ENCODE peak calls at places on chromosomes 1 and 21, in six cellular contexts. L is ovary, N is K562, S is A549, A is suprapubic skin, R is stomach. M is an unnamed sample.

GRCh38 chr1:147753084-147753483 is 7.3 kb downstream of the GJA5 start:
- DNase-seq in L (no peak), A (no peak), S (no peak), R (no peak), N (no peak), M (no peak)

GRCh38 chr1:214187152-214187900 is 93.6 kb upstream of the SMYD2 start:
- DNase-seq in R (no peak), N (no peak), S (no peak), L (no peak), A (no peak), M (peak; percentile 77)

GRCh38 chr1:185499986-185500626 is 183.1 kb upstream of the IVNS1ABP start:
- DNase-seq in A (no peak), R (no peak), S (no peak), N (no peak), L (no peak), M (no peak)

GRCh38 chr1:30538906-30539855 is 184.2 kb downstream of the MATN1 start:
- DNase-seq in S (no peak), L (no peak), N (no peak), R (no peak), A (no peak), M (peak; percentile 39)

GRCh38 chr21:24852610-24853195 is 754.6 kb downstream of the MRPL39 start:
- DNase-seq in S (no peak), A (no peak), R (no peak), L (no peak), N (no peak), M (no peak)

GRCh38 chr1:210250665-210250997 is 18.0 kb downstream of the SERTAD4 start:
- DNase-seq in L (no peak), R (peak; percentile 65), N (no peak), S (no peak), A (peak; percentile 72), M (peak; percentile 61)

GRCh38 chr1:232686346-232686745 is 56.4 kb upstream of the SIPA1L2 start:
- DNase-seq in L (no peak), S (no peak), A (no peak), R (no peak), N (no peak), M (no peak)

GRCh38 chr1:62687903-62688686 is at the start of gene DOCK7:
- DNase-seq in N (peak; percentile 76), S (peak; percentile 77), L (peak; percentile 76), R (peak; percentile 80), A (peak; percentile 87), M (peak; percentile 94)

GRCh38 chr1:52654063-52654462 is 21.1 kb downstream of the SHISAL2A start:
- DNase-seq in S (no peak), A (no peak), L (no peak), R (no peak), N (no peak), M (no peak)

GRCh38 chr1:145799806-145800205 is 24.1 kb downstream of the RNF115 start:
- DNase-seq in L (no peak), N (no peak), S (no peak), A (no peak), R (no peak), M (no peak)

GRCh38 chr1:245874942-245875580 is 632.0 kb downstream of the SMYD3 start:
- DNase-seq in N (peak; percentile 44), S (no peak), L (peak; percentile 78), A (no peak), R (peak; percentile 87), M (peak; percentile 84)

GRCh38 chr1:230797376-230798186 is 50.4 kb downstream of the CAPN9 start:
- DNase-seq in N (peak; percentile 48), A (peak; percentile 82), S (peak; percentile 64), R (peak; percentile 64), L (peak; percentile 71), M (peak; percentile 49)

GRCh38 chr1:69835924-69836323 is 268.2 kb downstream of the LRRC7 start:
- DNase-seq in N (no peak), S (no peak), L (no peak), A (no peak), R (no peak), M (no peak)

GRCh38 chr1:235018161-235018560 is 110.5 kb downstream of the TOMM20 start:
- DNase-seq in N (no peak), S (peak; percentile 78), R (no peak), A (no peak), L (no peak), M (no peak)

GRCh38 chr1:154454391-154455120 is 47.5 kb upstream of the TDRD10 start:
- DNase-seq in N (no peak), A (no peak), L (no peak), R (no peak), S (no peak), M (no peak)

GRCh38 chr1:149945206-149945605 is 8.5 kb upstream of the MTMR11 start:
- DNase-seq in R (no peak), A (no peak), S (no peak), N (no peak), L (no peak), M (no peak)

GRCh38 chr21:37373539-37373938 is 7.0 kb downstream of the DYRK1A start:
- DNase-seq in R (no peak), N (no peak), S (no peak), A (no peak), L (no peak), M (no peak)

DNA sequence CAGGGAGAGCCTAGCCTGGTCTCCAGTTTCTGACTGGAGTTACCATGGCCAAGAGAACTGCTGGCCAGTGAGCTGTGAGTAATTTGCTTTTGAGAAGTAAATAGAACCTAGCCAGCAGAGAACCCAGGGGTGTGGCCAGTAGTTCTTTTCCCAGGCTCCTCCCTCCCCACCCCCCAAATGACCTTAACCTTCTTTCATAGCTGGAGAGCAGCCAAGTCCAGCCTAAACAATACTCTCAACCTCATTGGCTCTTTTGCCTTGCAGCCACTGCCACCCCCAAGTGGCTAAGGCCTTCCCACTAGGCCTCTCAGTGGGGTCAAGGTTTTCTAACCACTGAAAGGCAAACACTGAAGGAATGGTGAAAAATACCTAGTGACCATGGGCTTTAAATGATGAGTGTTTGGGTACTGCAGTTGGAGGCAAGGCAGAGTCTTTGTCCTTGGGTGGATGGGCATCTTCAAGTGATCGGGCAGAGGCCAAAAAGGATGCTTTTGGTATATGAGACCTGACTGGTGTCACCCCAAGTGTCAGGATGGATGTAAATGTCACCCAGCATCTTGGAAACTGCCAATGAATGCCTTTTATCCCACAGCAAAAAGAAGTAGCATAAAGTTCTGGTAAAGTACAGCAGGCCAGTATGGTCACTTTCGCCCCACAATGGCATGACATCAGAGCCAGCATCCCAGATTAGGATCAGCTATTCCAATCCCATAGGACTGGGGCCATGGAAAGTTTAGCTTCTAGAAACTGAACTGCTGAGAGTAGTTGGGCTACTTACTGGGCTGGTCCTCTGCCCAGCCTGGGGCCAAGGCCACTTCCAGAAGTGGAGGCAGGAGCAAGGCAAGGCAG is 3.5 kb upstream of the PIGV start:
- DNase-seq in A (no peak), L (peak; percentile 87), N (peak; percentile 97), S (peak; percentile 49), R (peak; percentile 84), M (no peak)
- TF ChIP-seq EP300 in A (no peak), L (no peak), N (peak; percentile 58), S (no peak), R (no peak), M (no peak)

GRCh38 chr1:46456411-46456963 is 33.1 kb upstream of the DMBX1 start:
- DNase-seq in N (no peak), L (no peak), R (no peak), S (no peak), A (no peak), M (no peak)
- TF ChIP-seq EP300 in N (no peak), L (no peak), R (no peak), S (no peak), A (no peak), M (no peak)

DNA sequence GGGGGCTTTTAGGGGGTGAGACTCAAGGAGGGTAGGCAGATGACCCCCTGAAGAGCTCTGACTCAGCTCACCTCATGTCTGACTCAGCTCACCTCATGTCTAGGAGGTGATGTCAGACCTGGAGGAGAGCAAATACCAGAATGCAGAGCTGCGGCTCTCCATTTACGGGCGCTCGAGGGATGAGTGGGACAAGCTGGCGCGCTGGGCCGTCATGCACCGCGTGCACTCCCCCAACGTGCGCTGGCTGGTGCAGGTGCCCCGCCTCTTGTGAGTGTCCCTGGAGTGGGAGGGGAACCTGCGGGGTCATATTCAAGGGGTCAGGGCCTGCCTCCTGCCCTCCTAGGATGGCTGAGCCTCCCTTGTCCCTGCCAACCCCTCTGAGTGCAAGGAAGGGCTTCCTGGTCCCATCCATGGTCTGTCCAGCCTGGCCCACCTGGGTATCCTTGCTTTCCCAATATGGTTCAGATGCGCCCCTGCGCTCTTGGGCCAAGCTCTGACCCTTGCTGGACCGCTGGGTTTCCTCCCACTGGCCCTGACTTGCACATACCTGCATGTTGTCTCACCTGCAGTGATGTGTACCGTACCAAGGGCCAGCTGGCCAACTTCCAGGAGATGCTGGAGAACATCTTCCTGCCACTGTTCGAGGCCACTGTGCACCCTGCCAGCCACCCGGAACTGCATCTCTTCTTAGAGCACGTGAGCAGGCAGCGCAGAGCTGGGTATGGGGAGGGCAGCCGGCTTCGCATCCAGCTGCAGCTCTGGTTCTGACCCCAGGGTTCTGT is 9.1 kb downstream of the AMPD2 start:
- DNase-seq in N (no peak), R (no peak), S (peak; percentile 35), L (peak; percentile 23), A (no peak), M (peak; percentile 68)
- TF ChIP-seq EP300 in N (no peak), R (no peak), S (no peak), L (no peak), A (no peak), M (no peak)

DNA sequence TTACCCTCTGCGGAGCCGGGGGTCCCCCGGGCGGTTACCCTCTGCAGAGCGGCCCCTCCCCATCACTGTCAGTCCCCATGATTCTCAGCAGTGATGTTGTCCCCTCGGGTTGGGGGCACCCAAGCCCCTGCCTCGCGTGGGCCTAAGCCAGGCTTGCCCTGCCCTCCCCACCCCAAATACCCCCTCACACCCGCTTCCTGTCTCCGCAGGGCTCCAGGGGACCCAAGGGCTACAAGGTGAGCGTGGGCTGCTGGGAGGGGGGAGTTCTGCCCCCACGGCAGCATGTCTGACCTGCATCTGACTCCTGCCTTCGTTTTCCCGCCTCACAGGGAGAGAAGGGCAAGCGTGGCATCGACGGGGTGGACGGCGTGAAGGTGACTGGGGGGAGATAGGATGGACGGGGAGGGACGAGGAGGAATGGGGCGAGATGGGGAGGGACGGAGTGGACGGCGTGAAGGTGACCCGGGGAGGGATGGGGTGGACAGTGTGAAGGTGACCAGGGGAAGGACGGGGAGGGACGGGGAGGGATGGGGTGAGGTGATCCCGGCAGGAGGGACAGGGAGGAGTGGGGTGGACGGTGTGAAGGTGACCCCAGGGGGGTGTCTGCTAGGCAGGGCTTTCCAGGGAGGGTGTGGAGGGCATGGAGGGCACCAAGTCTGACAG is 8.6 kb downstream of the COL6A1 start:
- DNase-seq in A (peak; percentile 76), S (no peak), L (peak; percentile 36), N (no peak), R (no peak), M (peak; percentile 72)
- TF ChIP-seq EP300 in A (no peak), S (no peak), L (no peak), N (no peak), R (no peak), M (no peak)

GRCh38 chr21:41536076-41536826 is 28.3 kb upstream of the TMPRSS2 start:
- DNase-seq in N (no peak), L (no peak), S (no peak), A (no peak), R (peak; percentile 85), M (peak; percentile 75)
- TF ChIP-seq EP300 in N (no peak), L (no peak), S (no peak), A (no peak), R (no peak), M (no peak)

M was measured in upper lobe of left lung.